ENCODE peak calls at places on chromosomes 13 and 19, in six cellular contexts. H, F, C, X, T and B are unnamed samples.
A peak's percentile ranks its signal among the peaks of the same experiment; 100 is the strongest.

GRCh38 chr13:94595006-94595942 is 678 bp downstream of the TGDS start:
- DNase-seq in C (peak; percentile 29), H (peak; percentile 29), X (peak; percentile 45), T (peak; percentile 49), F (peak; percentile 13), B (no peak)

GRCh38 chr13:24899601-24900000 is 135.6 kb downstream of the RNF17 start:
- DNase-seq in T (no peak), C (no peak), X (no peak), F (no peak), H (no peak), B (no peak)

GRCh38 chr19:36059180-36059910 is 4.6 kb downstream of the WDR62 start:
- DNase-seq in F (no peak), T (no peak), X (no peak), H (no peak), C (no peak), B (no peak)

GRCh38 chr19:55669418-55670279 is 5.4 kb upstream of the EPN1 start:
- DNase-seq in X (no peak), T (no peak), H (no peak), C (no peak), F (no peak), B (no peak)

GRCh38 chr13:40803316-40803715 is 13.9 kb downstream of the SLC25A15 start:
- DNase-seq in T (no peak), X (no peak), F (no peak), H (no peak), C (no peak), B (no peak)

GRCh38 chr19:51460164-51460992 is 2.1 kb upstream of the SIGLEC8 start:
- DNase-seq in F (peak; percentile 43), C (peak; percentile 58), H (no peak), T (peak; percentile 9), X (peak; percentile 47), B (no peak)

GRCh38 chr13:107866007-107866665 is 349.2 kb downstream of the LIG4 start:
- DNase-seq in X (peak; percentile 58), C (peak; percentile 77), T (peak; percentile 52), F (no peak), H (no peak), B (no peak)

GRCh38 chr13:27028683-27029480 is 142.7 kb downstream of the USP12 start:
- DNase-seq in C (no peak), T (no peak), X (no peak), F (no peak), H (no peak), B (no peak)

GRCh38 chr13:113405481-113406300 is 41.8 kb upstream of the GRTP1 start:
- DNase-seq in C (no peak), X (peak; percentile 30), H (peak; percentile 15), F (no peak), T (no peak), B (no peak)

GRCh38 chr19:708154-709141 is at the start of gene PALM:
- DNase-seq in H (no peak), F (no peak), X (peak; percentile 66), C (peak; percentile 90), T (no peak), B (no peak)

GRCh38 chr13:38763446-38764381 is 76.8 kb downstream of the FREM2 start:
- DNase-seq in C (peak; percentile 36), X (peak; percentile 37), H (peak; percentile 52), T (peak; percentile 22), F (peak; percentile 2), B (no peak)

GRCh38 chr19:52397310-52398090 is at the start of gene ZNF528:
- DNase-seq in X (peak; percentile 85), F (no peak), T (peak; percentile 92), H (peak; percentile 95), C (peak; percentile 95), B (peak; percentile 26)

GRCh38 chr19:38727868-38728660 is 16.2 kb downstream of the CAPN12 start:
- DNase-seq in H (no peak), F (no peak), X (no peak), C (no peak), T (no peak), B (no peak)

GRCh38 chr19:4909172-4909896 is at the start of gene UHRF1:
- DNase-seq in C (peak; percentile 93), H (no peak), F (peak; percentile 86), X (peak; percentile 41), T (no peak), B (no peak)

GRCh38 chr19:18202759-18203407 is 959 bp downstream of the RAB3A start:
- DNase-seq in F (peak; percentile 70), X (peak; percentile 49), T (no peak), H (no peak), C (peak; percentile 70), B (no peak)

GRCh38 chr19:16585808-16586476 is 13.7 kb upstream of the SLC35E1 start:
- DNase-seq in T (no peak), F (peak; percentile 85), X (no peak), H (no peak), C (no peak), B (no peak)

GRCh38 chr19:46069841-46070341 is 29.1 kb upstream of the IGFL4 start:
- DNase-seq in H (peak; percentile 96), C (no peak), X (no peak), T (peak; percentile 89), F (no peak), B (peak; percentile 61)

GRCh38 chr13:47397739-47398138 is 500.9 kb upstream of the HTR2A start:
- DNase-seq in F (no peak), T (no peak), X (no peak), C (no peak), H (peak; percentile 39), B (no peak)

GRCh38 chr19:4868286-4868834 is 893 bp upstream of the PLIN3 start:
- DNase-seq in F (no peak), X (no peak), C (no peak), T (no peak), H (no peak), B (no peak)

GRCh38 chr13:106355866-106356265 is 179.6 kb downstream of the EFNB2 start:
- DNase-seq in H (no peak), F (no peak), T (no peak), C (no peak), X (no peak), B (no peak)

GRCh38 chr13:27920677-27921420 is 1.0 kb downstream of the PDX1 start:
- DNase-seq in C (peak; percentile 39), T (no peak), F (no peak), H (peak; percentile 18), X (peak; percentile 49), B (no peak)

GRCh38 chr19:47230122-47230920 is 678 bp downstream of the BBC3 start:
- DNase-seq in X (peak; percentile 73), F (peak; percentile 76), T (peak; percentile 61), C (peak; percentile 86), H (peak; percentile 46), B (no peak)

GRCh38 chr13:53260594-53260993 is 232.0 kb downstream of the OLFM4 start:
- DNase-seq in H (no peak), F (no peak), X (no peak), C (no peak), T (no peak), B (no peak)

GRCh38 chr13:53254495-53254894 is 225.9 kb downstream of the OLFM4 start:
- DNase-seq in C (no peak), H (no peak), T (no peak), X (peak; percentile 34), F (no peak), B (no peak)

GRCh38 chr13:53250272-53250875 is 221.8 kb downstream of the OLFM4 start:
- DNase-seq in T (peak; percentile 63), H (peak; percentile 78), F (peak; percentile 79), X (no peak), C (peak; percentile 57), B (peak; percentile 17)

GRCh38 chr13:53250977-53251376 is 222.4 kb downstream of the OLFM4 start:
- DNase-seq in H (no peak), T (no peak), X (no peak), F (peak; percentile 4), C (no peak), B (no peak)

GRCh38 chr13:53255795-53256194 is 227.2 kb downstream of the OLFM4 start:
- DNase-seq in C (no peak), F (no peak), X (no peak), H (no peak), T (no peak), B (no peak)
- H3K79me2 ChIP-seq in C (no peaks in the 10 kb centered on the region), F (no peaks in the 10 kb centered on the region), X (no peaks in the 10 kb centered on the region), H (no peaks in the 10 kb centered on the region), T (no peaks in the 10 kb centered on the region), B (no peaks in the 10 kb centered on the region)

GRCh38 chr13:29858231-29858630 is 7.8 kb upstream of the UBL3 start:
- DNase-seq in X (no peak), T (no peak), F (no peak), H (no peak), C (no peak), B (no peak)

GRCh38 chr13:29858667-29859066 is 8.2 kb upstream of the UBL3 start:
- DNase-seq in T (no peak), X (no peak), H (no peak), C (no peak), F (no peak), B (no peak)

GRCh38 chr13:29865934-29866333 is 15.5 kb upstream of the UBL3 start:
- DNase-seq in F (no peak), C (no peak), H (no peak), T (no peak), X (no peak), B (no peak)

GRCh38 chr13:29859971-29860370 is 9.6 kb upstream of the UBL3 start:
- DNase-seq in T (no peak), C (no peak), X (no peak), F (no peak), H (peak; percentile 28), B (no peak)

GRCh38 chr13:29861694-29862110 is 11.3 kb upstream of the UBL3 start:
- DNase-seq in H (peak; percentile 50), T (no peak), F (no peak), X (no peak), C (no peak), B (peak; percentile 32)
- H3K4me2 ChIP-seq in H (no peak overlapping the region), T (no peak overlapping the region), F (no peak overlapping the region), X (no peak overlapping the region), C (no peak overlapping the region), B (no peak overlapping the region)

GRCh38 chr13:30551194-30551593 is 66.5 kb upstream of the USPL1 start:
- DNase-seq in X (no peak), F (peak; percentile 83), T (peak; percentile 26), C (peak; percentile 21), H (peak; percentile 47), B (no peak)

GRCh38 chr13:30552567-30552966 is 65.2 kb upstream of the USPL1 start:
- DNase-seq in T (no peak), H (no peak), X (no peak), C (no peak), F (no peak), B (no peak)
- H2AFZ ChIP-seq in T (no peak overlapping the region), H (no peak overlapping the region), X (no peak overlapping the region), C (no peak overlapping the region), F (no peak overlapping the region), B (no peak overlapping the region)

GRCh38 chr19:19514881-19515763 is at the start of gene TSSK6:
- DNase-seq in C (no peak), H (no peak), T (no peak), F (no peak), X (no peak), B (no peak)

GRCh38 chr19:19515764-19516519 is at the start of gene NDUFA13:
- DNase-seq in T (peak; percentile 93), X (peak; percentile 95), H (peak; percentile 93), C (peak; percentile 93), F (peak; percentile 95), B (peak; percentile 78)

GRCh38 chr19:19514215-19514633 is 1.1 kb downstream of the TSSK6 start:
- DNase-seq in T (peak; percentile 83), C (no peak), H (peak; percentile 84), F (no peak), X (no peak), B (no peak)

GRCh38 chr19:19513671-19514070 is 1.7 kb downstream of the TSSK6 start:
- DNase-seq in F (no peak), H (no peak), X (no peak), T (no peak), C (no peak), B (no peak)

GRCh38 chr19:19517235-19517619 is 1.2 kb downstream of the NDUFA13 start:
- DNase-seq in F (no peak), H (no peak), C (no peak), X (no peak), T (no peak), B (no peak)
- H3K79me2 ChIP-seq in F (peaks cover 60% of the 10 kb centered on the region), H (peaks cover 22% of the 10 kb centered on the region), C (peaks cover 62% of the 10 kb centered on the region), X (peaks cover 11% of the 10 kb centered on the region), T (peaks cover 26% of the 10 kb centered on the region), B (peaks cover 39% of the 10 kb centered on the region)